ENCODE peak calls at places on chromosomes 2 and 18, in seven cellular contexts. D, R, L, C, T, U and P are unnamed samples.

GRCh38 chr18:42508683-42509347 is 553.8 kb downstream of the PIK3C3 start:
- DNase-seq in D (no peak), R (no peak), L (no peak), C (no peak), T (no peak), U (no peak), P (no peak)

GRCh38 chr2:177391822-177392372 is 676 bp upstream of the AGPS start:
- DNase-seq in D (no peak), R (no peak), L (no peak), C (no peak), T (no peak), U (no peak), P (no peak)

GRCh38 chr2:102237176-102237575 is 50.4 kb downstream of the IL1RL2 start:
- DNase-seq in D (no peak), R (no peak), L (no peak), C (no peak), T (no peak), U (no peak), P (no peak)

GRCh38 chr2:3460831-3461544 is 58.3 kb downstream of the ADI1 start:
- DNase-seq in D (no peak), R (no peak), L (peak; percentile 73), C (no peak), T (peak; percentile 41), U (no peak), P (no peak)

GRCh38 chr2:64213607-64214275 is 69.5 kb upstream of the PELI1 start:
- DNase-seq in D (peak; percentile 74), R (no peak), L (no peak), C (no peak), T (no peak), U (no peak), P (no peak)

GRCh38 chr2:137493261-137493660 is 471.0 kb upstream of the HNMT start:
- DNase-seq in D (no peak), R (no peak), L (no peak), C (no peak), T (no peak), U (no peak), P (no peak)

GRCh38 chr2:4002841-4003403 is 299.5 kb downstream of the DCDC2C start:
- DNase-seq in D (no peak), R (no peak), L (no peak), C (no peak), T (no peak), U (no peak), P (no peak)

GRCh38 chr2:176494949-176495353 is 225.7 kb downstream of the MTX2 start:
- DNase-seq in D (no peak), R (no peak), L (peak; percentile 31), C (peak; percentile 12), T (peak; percentile 62), U (no peak), P (no peak)

GRCh38 chr2:218260742-218261423 is at the start of gene GPBAR1:
- DNase-seq in D (no peak), R (no peak), L (peak; percentile 58), C (no peak), T (peak; percentile 62), U (no peak), P (no peak)

GRCh38 chr2:59939173-59939572 is 614.3 kb downstream of the BCL11A start:
- DNase-seq in D (no peak), R (no peak), L (no peak), C (no peak), T (no peak), U (no peak), P (no peak)

GRCh38 chr2:127479219-127479825 is 47.0 kb downstream of the IWS1 start:
- DNase-seq in D (peak; percentile 71), R (no peak), L (no peak), C (peak; percentile 62), T (no peak), U (no peak), P (peak; percentile 86)

GRCh38 chr2:190860985-190861721 is 19.5 kb upstream of the GLS start:
- DNase-seq in D (no peak), R (no peak), L (no peak), C (no peak), T (no peak), U (peak; percentile 22), P (peak; percentile 92)

GRCh38 chr2:231312066-231312465 is 83.4 kb upstream of the B3GNT7 start:
- DNase-seq in D (peak; percentile 62), R (no peak), L (no peak), C (no peak), T (no peak), U (no peak), P (no peak)

GRCh38 chr2:3594493-3595281 is at the start of gene COLEC11:
- DNase-seq in D (no peak), R (no peak), L (peak; percentile 38), C (no peak), T (no peak), U (no peak), P (peak; percentile 63)

GRCh38 chr2:239610457-239611221 is 209.8 kb upstream of the HDAC4 start:
- DNase-seq in D (no peak), R (no peak), L (no peak), C (no peak), T (no peak), U (no peak), P (no peak)

GRCh38 chr2:108926561-108927380 is 62.2 kb downstream of the EDAR start:
- DNase-seq in D (no peak), R (peak; percentile 67), L (no peak), C (no peak), T (no peak), U (no peak), P (no peak)

GRCh38 chr2:163133602-163134001 is 295.0 kb upstream of the KCNH7 start:
- DNase-seq in D (no peak), R (no peak), L (no peak), C (no peak), T (no peak), U (no peak), P (no peak)

GRCh38 chr18:21598726-21599584 is 1.5 kb downstream of the ESCO1 start:
- DNase-seq in D (peak; percentile 67), R (no peak), L (no peak), C (no peak), T (no peak), U (no peak), P (no peak)

GRCh38 chr2:240920783-240921231 is 14.7 kb downstream of the CROCC2 start:
- DNase-seq in D (no peak), R (no peak), L (peak; percentile 3), C (no peak), T (peak; percentile 45), U (no peak), P (no peak)

GRCh38 chr2:150570712-150571111 is 83.2 kb upstream of the RND3 start:
- DNase-seq in D (no peak), R (no peak), L (no peak), C (peak; percentile 97), T (no peak), U (no peak), P (peak; percentile 61)

GRCh38 chr2:231933916-231934401 is 7.8 kb upstream of the NPPC start:
- DNase-seq in D (peak; percentile 31), R (no peak), L (no peak), C (no peak), T (no peak), U (no peak), P (no peak)

GRCh38 chr2:1430491-1430890 is 17.2 kb downstream of the TPO start:
- DNase-seq in D (no peak), R (no peak), L (no peak), C (no peak), T (no peak), U (no peak), P (no peak)

GRCh38 chr18:79169958-79170555 is 100.9 kb downstream of the ATP9B start:
- DNase-seq in D (no peak), R (no peak), L (peak; percentile 11), C (peak; percentile 29), T (no peak), U (no peak), P (peak; percentile 65)

GRCh38 chr2:133849341-133849740 is 281.1 kb upstream of the NCKAP5 start:
- DNase-seq in D (no peak), R (no peak), L (no peak), C (peak; percentile 65), T (no peak), U (no peak), P (no peak)

GRCh38 chr2:205403244-205403845 is 279.0 kb upstream of the NRP2 start:
- DNase-seq in D (no peak), R (no peak), L (no peak), C (no peak), T (no peak), U (no peak), P (peak; percentile 53)

GRCh38 chr2:234929002-234929401 is 22.8 kb upstream of the SH3BP4 start:
- DNase-seq in D (no peak), R (no peak), L (no peak), C (no peak), T (no peak), U (no peak), P (no peak)

GRCh38 chr2:232292395-232293154 is 86.0 kb upstream of the ALPP start:
- DNase-seq in D (peak; percentile 75), R (no peak), L (peak; percentile 70), C (peak; percentile 62), T (peak; percentile 60), U (peak; percentile 39), P (peak; percentile 78)

GRCh38 chr2:54360055-54360792 is 95.9 kb upstream of the SPTBN1 start:
- DNase-seq in D (no peak), R (no peak), L (peak; percentile 40), C (peak; percentile 22), T (no peak), U (no peak), P (peak; percentile 76)

GRCh38 chr2:160565099-160565498 is 71.5 kb upstream of the RBMS1 start:
- DNase-seq in D (no peak), R (no peak), L (no peak), C (no peak), T (no peak), U (no peak), P (no peak)

GRCh38 chr2:65638438-65638837 is 206.0 kb upstream of the SPRED2 start:
- DNase-seq in D (no peak), R (no peak), L (no peak), C (no peak), T (no peak), U (no peak), P (no peak)
- TF ChIP-seq CTCF in D (peak; percentile 47), R (no peak), L (no peak), C (no peak), T (no peak), U (peak; percentile 39), P (peak; percentile 10)

DNA sequence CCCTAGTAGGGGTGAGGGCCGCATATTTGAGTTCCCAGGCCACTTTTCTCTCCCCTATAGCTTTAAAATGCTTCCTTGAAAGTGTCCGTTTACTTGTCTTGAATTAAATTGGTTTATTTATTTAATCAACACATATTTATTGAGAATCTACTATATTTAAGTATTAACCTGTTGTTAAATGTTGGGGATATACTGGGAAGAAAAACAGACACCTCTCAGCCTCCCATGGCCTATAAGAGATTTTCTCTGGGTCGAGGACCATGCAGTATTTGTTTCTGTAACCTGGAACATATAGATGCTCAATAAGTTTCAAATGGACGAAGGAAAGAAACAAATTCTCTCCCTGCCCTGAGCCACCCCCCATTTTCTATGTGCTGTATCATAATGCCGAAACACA is 98.6 kb downstream of the INSIG2 start:
- DNase-seq in D (no peak), R (no peak), L (no peak), C (no peak), T (no peak), U (no peak), P (no peak)
- H3K4me3 ChIP-seq in D (no peak overlapping the region), R (no peak overlapping the region), L (no peak overlapping the region), C (peak overlapping the region; percentile 66), T (peak overlapping the region; percentile 79), U (peak overlapping the region; percentile 75), P (no peak overlapping the region)

GRCh38 chr18:46464926-46465655 is 191.9 kb downstream of the LOXHD1 start:
- DNase-seq in D (no peak), R (no peak), L (no peak), C (no peak), T (no peak), U (no peak), P (no peak)
- TF ChIP-seq CTCF in D (no peak), R (no peak), L (no peak), C (peak; percentile 23), T (no peak), U (peak; percentile 50), P (peak; percentile 39)

GRCh38 chr2:144513388-144514100 is 6.4 kb downstream of the ZEB2 start:
- DNase-seq in D (no peak), R (no peak), L (no peak), C (no peak), T (no peak), U (no peak), P (peak; percentile 78)
- H3K4me3 ChIP-seq in D (no peak overlapping the region), R (peak overlapping the region; percentile 6), L (no peak overlapping the region), C (no peak overlapping the region), T (peak overlapping the region; percentile 70), U (no peak overlapping the region), P (peak overlapping the region; percentile 26)